ENCODE peak calls at places on chromosomes 11 and 22, in four cellular contexts. B, Z, X and H are unnamed samples.

GRCh38 chr11:94993400-94993943 is 20.0 kb downstream of the KDM4D start:
- DNase-seq in Z (no peak), B (no peak), X (no peak), H (no peak)

GRCh38 chr22:43326342-43326825 is 16.8 kb downstream of the SCUBE1 start:
- DNase-seq in Z (no peak), X (no peak), B (no peak), H (no peak)

GRCh38 chr22:20441631-20442484 is 4.2 kb upstream of the SCARF2 start:
- DNase-seq in X (no peak), Z (no peak), B (peak), H (no peak)

GRCh38 chr11:68361702-68362101 is 49.3 kb downstream of the LRP5 start:
- DNase-seq in B (no peak), Z (no peak), X (no peak), H (no peak)

GRCh38 chr11:30143098-30143705 is 87.6 kb upstream of the FSHB start:
- DNase-seq in X (no peak), B (peak), Z (no peak), H (peak)

GRCh38 chr11:74153224-74153623 is 17.6 kb downstream of the C2CD3 start:
- DNase-seq in Z (no peak), B (no peak), X (no peak), H (no peak)

GRCh38 chr11:76677010-76677771 is 6.6 kb upstream of the LRRC32 start:
- DNase-seq in X (no peak), B (peak), Z (no peak), H (no peak)

GRCh38 chr11:115348404-115348803 is 155.8 kb downstream of the CADM1 start:
- DNase-seq in X (no peak), Z (no peak), B (no peak), H (no peak)

GRCh38 chr11:33045551-33046255 is 6.3 kb downstream of the TCP11L1 start:
- DNase-seq in B (peak), Z (no peak), X (no peak), H (no peak)

GRCh38 chr11:66768088-66768521 is 39.1 kb upstream of the SPTBN2 start:
- DNase-seq in Z (no peak), B (no peak), X (no peak), H (no peak)

GRCh38 chr11:34866375-34866774 is 49.8 kb downstream of the APIP start:
- DNase-seq in B (peak), Z (no peak), X (no peak), H (no peak)